ENCODE peak calls at places on chromosomes 13 and 19, in four cellular contexts. J is uterus, X is cardiac muscle cell, U is tibial artery. E is an unnamed sample.

GRCh38 chr19:42328854-42329253 is 3.4 kb downstream of the MEGF8 start:
- DNase-seq in U (no peak), J (no peak), X (no peak), E (no peak)

GRCh38 chr13:113542751-113543424 is 41.7 kb upstream of the TFDP1 start:
- DNase-seq in X (no peak), J (no peak), U (no peak), E (no peak)

GRCh38 chr19:5534787-5535586 is 32.8 kb downstream of the TINCR start:
- DNase-seq in U (no peak), J (no peak), X (no peak), E (no peak)

GRCh38 chr19:46635920-46636761 is at the start of gene GNG8:
- DNase-seq in U (no peak), X (no peak), J (no peak), E (peak)

GRCh38 chr19:2607712-2608601 is 94.5 kb downstream of the GNG7 start:
- DNase-seq in J (no peak), X (no peak), U (peak), E (peak)

GRCh38 chr19:14181906-14182305 is 24.1 kb downstream of the ADGRL1 start:
- DNase-seq in J (no peak), X (no peak), U (no peak), E (no peak)

GRCh38 chr13:37869756-37870488 is at the start of gene TRPC4:
- DNase-seq in J (peak), U (peak), X (peak), E (no peak)

GRCh38 chr13:71866173-71867091 is 572 bp downstream of the DACH1 start:
- DNase-seq in U (no peak), J (peak), X (peak), E (no peak)

GRCh38 chr13:35954207-35954560 is 177.0 kb downstream of the DCLK1 start:
- DNase-seq in J (no peak), U (no peak), X (no peak), E (no peak)

GRCh38 chr13:52833261-52833660 is 15.2 kb downstream of the PCDH8 start:
- DNase-seq in U (no peak), X (no peak), J (no peak), E (no peak)

GRCh38 chr19:49020342-49020741 is 3.5 kb upstream of the LHB start:
- DNase-seq in X (no peak), U (no peak), J (no peak), E (no peak)

GRCh38 chr19:19213822-19214558 is 2.2 kb downstream of the NCAN start:
- DNase-seq in U (no peak), J (no peak), X (no peak), E (no peak)

GRCh38 chr19:49133621-49134454 is 14.5 kb downstream of the PPFIA3 start:
- DNase-seq in U (no peak), X (peak), J (peak), E (peak)

GRCh38 chr19:10887616-10888367 is 16.4 kb downstream of the CARM1 start:
- DNase-seq in X (no peak), J (no peak), U (no peak), E (no peak)

GRCh38 chr13:35144496-35144895 is 202.4 kb downstream of the NBEA start:
- DNase-seq in X (peak), J (no peak), U (no peak), E (no peak)

GRCh38 chr13:65653548-65654078 is 1576.5 kb downstream of the PCDH9 start:
- DNase-seq in J (no peak), U (no peak), X (no peak), E (no peak)

GRCh38 chr13:36282818-36283432 is 14.7 kb downstream of the CCDC169 start:
- DNase-seq in X (peak), J (no peak), U (no peak), E (peak)

GRCh38 chr13:28751210-28751935 is 32.6 kb upstream of the SLC46A3 start:
- DNase-seq in J (no peak), X (peak), U (no peak), E (no peak)

GRCh38 chr19:35644987-35645679 is 3.0 kb upstream of the COX6B1 start:
- DNase-seq in U (peak), X (peak), J (peak), E (peak)

GRCh38 chr13:33931397-33931987 is 113.5 kb downstream of the RFC3 start:
- DNase-seq in X (peak), J (no peak), U (no peak), E (peak)

GRCh38 chr19:45637890-45638667 is 1.1 kb downstream of the EML2 start:
- DNase-seq in U (no peak), X (peak), J (no peak), E (no peak)

GRCh38 chr19:2627319-2627829 is 75.1 kb downstream of the GNG7 start:
- DNase-seq in U (peak), X (peak), J (peak), E (no peak)

GRCh38 chr13:79477968-79478367 is 3.0 kb upstream of the NDFIP2 start:
- DNase-seq in J (no peak), U (no peak), X (peak), E (no peak)

GRCh38 chr13:112448621-112449544 is 72.7 kb downstream of the SPACA7 start:
- DNase-seq in J (no peak), U (peak), X (no peak), E (no peak)

GRCh38 chr19:7679017-7679720 is 1.5 kb upstream of the TRAPPC5 start:
- DNase-seq in U (no peak), J (no peak), X (no peak), E (peak)

GRCh38 chr19:46975918-46976782 is 43.5 kb upstream of the NPAS1 start:
- DNase-seq in U (peak), J (peak), X (peak), E (no peak)

GRCh38 chr13:44050450-44051063 is 170.9 kb downstream of the LACC1 start:
- DNase-seq in U (no peak), X (peak), J (no peak), E (peak)

GRCh38 chr13:30832845-30833332 is 73.2 kb upstream of the MEDAG start:
- DNase-seq in J (peak), X (peak), U (no peak), E (peak)

GRCh38 chr19:9986787-9987281 is 23.5 kb downstream of the COL5A3 start:
- DNase-seq in J (peak), X (peak), U (peak), E (no peak)

GRCh38 chr19:6772866-6773322 is 386 bp downstream of the VAV1 start:
- DNase-seq in X (no peak), J (no peak), U (no peak), E (no peak)

GRCh38 chr13:98297043-98297442 is 120.0 kb upstream of the RNF113B start:
- DNase-seq in U (no peak), J (no peak), X (no peak), E (no peak)

GRCh38 chr19:11096210-11096841 is 7.1 kb downstream of the LDLR start:
- DNase-seq in J (peak), U (peak), X (peak), E (peak)

GRCh38 chr19:36686365-36687213 is 823 bp upstream of the ZNF567 start:
- DNase-seq in J (peak), U (peak), X (peak), E (no peak)

GRCh38 chr13:108195146-108195545 is 20.2 kb downstream of the LIG4 start:
- DNase-seq in X (peak), J (no peak), U (no peak), E (no peak)

GRCh38 chr13:111212517-111212873 is 97.4 kb downstream of the ARHGEF7 start:
- DNase-seq in J (no peak), X (no peak), U (no peak), E (no peak)

GRCh38 chr13:111210488-111210887 is 95.4 kb downstream of the ARHGEF7 start:
- DNase-seq in U (no peak), J (no peak), X (peak), E (no peak)

GRCh38 chr13:111210082-111210481 is 95.0 kb downstream of the ARHGEF7 start:
- DNase-seq in J (no peak), X (peak), U (no peak), E (no peak)

GRCh38 chr13:111210945-111211469 is 95.9 kb downstream of the ARHGEF7 start:
- DNase-seq in J (no peak), X (no peak), U (no peak), E (no peak)

DNA sequence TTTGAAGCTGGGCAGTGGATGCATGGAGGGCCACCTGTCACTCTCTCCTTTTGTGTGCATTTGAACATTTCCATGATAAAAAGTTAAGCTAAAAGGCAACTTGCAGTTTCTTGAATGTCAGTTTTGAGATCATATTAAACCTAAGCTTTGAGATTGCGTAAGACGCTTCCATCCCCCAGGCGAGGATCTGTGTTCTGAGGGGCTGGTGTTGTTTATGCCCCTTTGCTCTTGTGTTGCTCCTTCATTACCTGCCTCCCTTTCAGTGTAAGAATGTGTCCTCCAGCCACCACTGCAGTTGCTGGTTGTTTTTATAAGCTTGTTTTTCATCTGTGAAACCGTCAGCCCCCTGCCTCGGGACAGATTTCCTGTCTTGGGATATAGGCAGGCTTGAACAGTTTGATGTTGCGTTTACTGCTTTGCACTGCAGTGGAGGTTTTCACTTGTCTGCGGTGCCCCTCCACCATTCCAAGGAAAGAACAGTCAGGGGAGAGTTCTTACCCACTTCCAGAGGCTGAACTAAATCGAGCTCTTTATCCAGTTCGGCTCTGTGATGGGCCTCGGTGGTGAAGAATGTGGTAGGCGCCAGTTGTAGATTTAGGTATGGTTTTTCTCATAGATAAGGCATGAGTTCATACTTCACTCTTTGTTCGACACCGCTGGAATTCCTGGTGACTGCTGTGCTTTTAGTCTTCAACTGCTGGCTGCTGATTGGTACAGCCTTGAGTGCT is 96.8 kb downstream of the ARHGEF7 start:
- DNase-seq in X (peak), U (no peak), J (no peak), E (no peak)
- H3K27ac ChIP-seq in X (peak), U (peak), J (no peak), E (no peak)

DNA sequence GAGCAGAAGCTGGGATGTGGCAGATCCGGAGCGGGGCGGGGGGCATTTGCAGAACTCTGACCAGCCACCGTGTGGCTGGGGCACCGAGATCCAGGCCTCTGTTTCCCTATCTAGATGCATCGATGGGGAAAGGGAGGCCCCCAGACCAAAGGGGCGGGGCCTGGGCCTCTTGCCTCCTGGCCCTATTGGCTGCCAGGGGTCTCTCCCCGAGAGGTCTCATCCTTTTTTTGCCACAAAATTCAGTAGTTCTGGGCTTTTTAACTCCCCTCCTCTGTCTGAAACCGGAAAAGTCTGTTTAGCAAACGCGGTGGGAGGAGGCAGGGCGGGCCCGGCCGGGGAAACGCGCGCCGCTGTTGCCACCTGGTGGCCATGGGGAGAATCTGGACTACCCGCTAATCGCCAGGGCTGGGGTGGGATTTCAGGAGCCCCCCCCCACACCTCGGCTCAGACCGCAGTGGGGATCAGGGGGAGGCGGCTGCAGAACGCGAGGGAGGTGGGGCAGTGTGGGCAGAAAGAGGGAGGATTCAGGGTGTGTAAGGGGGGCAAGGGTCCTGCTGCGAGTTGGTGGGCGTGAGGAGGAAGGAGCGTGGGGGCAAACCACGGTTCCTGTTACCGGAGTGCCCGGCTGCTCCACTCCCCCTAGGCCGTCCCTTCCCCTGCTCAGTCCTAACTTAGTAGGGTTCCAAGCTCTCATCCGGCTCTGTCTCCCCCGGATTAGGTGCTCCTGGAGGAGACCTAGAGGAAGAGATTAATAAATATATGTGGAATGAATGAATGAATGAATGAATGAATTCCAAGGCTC is 28.3 kb downstream of the IL12RB1 start:
- DNase-seq in U (peak), J (peak), X (peak), E (peak)
- H3K27ac ChIP-seq in U (peak), J (peak), X (no peak), E (peak)

GRCh38 chr19:31834070-31834469 is 484.8 kb upstream of the TSHZ3 start:
- DNase-seq in X (no peak), J (no peak), U (no peak), E (no peak)

GRCh38 chr19:31826325-31826724 is 477.1 kb upstream of the TSHZ3 start:
- DNase-seq in J (no peak), U (no peak), X (no peak), E (no peak)

DNA sequence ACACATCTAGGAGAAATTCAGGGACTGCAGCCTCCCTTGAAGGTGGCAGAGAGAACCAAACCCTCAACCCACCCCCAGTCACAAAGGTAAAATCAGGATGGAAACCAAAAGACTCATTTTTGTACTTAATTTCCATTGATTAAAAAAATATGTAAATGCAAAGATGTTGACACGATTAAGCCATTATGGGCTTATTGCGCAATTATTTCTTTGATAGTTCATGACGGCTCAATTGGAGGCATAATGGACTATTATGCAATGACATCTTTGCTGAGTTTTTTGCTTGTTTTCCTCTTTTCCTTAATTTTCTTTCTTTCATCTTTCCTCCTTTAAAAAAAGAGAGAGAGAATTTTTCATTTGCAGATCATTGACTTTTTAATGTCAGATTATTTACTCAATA is 482.2 kb upstream of the TSHZ3 start:
- DNase-seq in X (no peak), J (no peak), U (no peak), E (no peak)
- H3K27ac ChIP-seq in X (no peak), J (no peak), U (no peak), E (no peak)

DNA sequence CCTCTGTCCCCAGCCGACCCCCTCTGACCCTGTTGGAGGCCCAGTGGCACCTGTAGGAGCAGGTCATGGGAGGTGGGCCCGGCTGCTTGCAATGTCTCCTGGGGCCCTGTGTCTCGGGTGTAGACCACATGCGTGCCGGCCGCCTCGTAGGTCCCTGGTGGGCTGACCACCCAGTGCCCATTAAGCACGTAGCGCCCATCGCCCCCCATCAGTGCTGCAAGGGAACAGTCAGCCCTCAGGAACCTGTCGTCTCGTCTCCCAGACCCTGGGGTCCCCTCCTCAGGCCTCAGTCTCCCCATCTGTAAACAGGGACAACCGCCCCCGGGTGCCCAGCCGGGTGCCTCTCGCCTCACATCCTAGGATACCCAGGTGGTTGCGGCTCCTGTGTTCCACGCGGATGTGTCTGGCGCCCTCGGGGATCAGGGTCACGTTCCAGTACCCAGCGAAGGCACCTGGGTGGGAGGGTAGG is 5.6 kb downstream of the ADAMTSL5 start:
- DNase-seq in U (no peak), J (peak), X (no peak), E (no peak)
- H3K27ac ChIP-seq in U (peak), J (peak), X (peak), E (peak)